ENCODE peak calls at places on chromosomes 2 and 18, in seven cellular contexts. M, F, B, C, X, J and Q are unnamed samples.

GRCh38 chr2:203164311-203164935 is 74.4 kb upstream of the CYP20A1 start:
- DNase-seq in M (no peak), F (no peak), B (no peak), C (no peak), X (no peak), J (no peak), Q (no peak)

GRCh38 chr2:48529189-48529588 is 765 bp upstream of the STON1 start:
- DNase-seq in M (peak), F (peak), B (no peak), C (no peak), X (peak), J (no peak), Q (no peak)

GRCh38 chr2:66899648-66900047 is 464.7 kb downstream of the MEIS1 start:
- DNase-seq in M (no peak), F (no peak), B (no peak), C (no peak), X (no peak), J (no peak), Q (no peak)

GRCh38 chr2:85445316-85446295 is 27.1 kb downstream of the SH2D6 start:
- DNase-seq in M (peak), F (peak), B (no peak), C (no peak), X (peak), J (no peak), Q (no peak)

GRCh38 chr2:128770143-128771080 is 451.7 kb upstream of the HS6ST1 start:
- DNase-seq in M (no peak), F (no peak), B (no peak), C (no peak), X (no peak), J (no peak), Q (no peak)

GRCh38 chr2:216774620-216775019 is 79.3 kb upstream of the IGFBP5 start:
- DNase-seq in M (no peak), F (peak), B (no peak), C (no peak), X (no peak), J (no peak), Q (no peak)

GRCh38 chr2:203170502-203170901 is 68.3 kb upstream of the CYP20A1 start:
- DNase-seq in M (no peak), F (no peak), B (no peak), C (no peak), X (no peak), J (no peak), Q (no peak)

GRCh38 chr2:38708900-38709321 is 42.2 kb downstream of the SRSF7 start:
- DNase-seq in M (no peak), F (no peak), B (no peak), C (no peak), X (no peak), J (no peak), Q (no peak)

GRCh38 chr2:148259674-148260073 is 238.8 kb downstream of the MBD5 start:
- DNase-seq in M (no peak), F (no peak), B (no peak), C (no peak), X (peak), J (peak), Q (no peak)

GRCh38 chr18:49728542-49728941 is 84.8 kb downstream of the ACAA2 start:
- DNase-seq in M (peak), F (peak), B (no peak), C (peak), X (peak), J (peak), Q (no peak)

GRCh38 chr2:12964904-12965539 is 248.3 kb downstream of the TRIB2 start:
- DNase-seq in M (no peak), F (no peak), B (no peak), C (no peak), X (peak), J (no peak), Q (no peak)

GRCh38 chr2:122627388-122627787 is 871.9 kb downstream of the TSN start:
- DNase-seq in M (no peak), F (no peak), B (no peak), C (no peak), X (no peak), J (no peak), Q (no peak)

GRCh38 chr18:47247036-47247832 is 4.2 kb downstream of the SKOR2 start:
- DNase-seq in M (no peak), F (no peak), B (no peak), C (no peak), X (no peak), J (no peak), Q (no peak)

GRCh38 chr18:22169011-22169888 is at the start of gene GATA6:
- DNase-seq in M (peak), F (peak), B (peak), C (peak), X (peak), J (peak), Q (no peak)

GRCh38 chr2:175576270-175576669 is 394.8 kb upstream of the ATP5MC3 start:
- DNase-seq in M (no peak), F (no peak), B (no peak), C (no peak), X (no peak), J (no peak), Q (no peak)

GRCh38 chr2:127515383-127515915 is 10.8 kb downstream of the IWS1 start:
- DNase-seq in M (no peak), F (no peak), B (no peak), C (no peak), X (no peak), J (no peak), Q (peak)

GRCh38 chr2:160417745-160418397 is 75.7 kb downstream of the RBMS1 start:
- DNase-seq in M (no peak), F (peak), B (no peak), C (peak), X (no peak), J (no peak), Q (no peak)

GRCh38 chr2:105384861-105385260 is 14.0 kb downstream of the FHL2 start:
- DNase-seq in M (no peak), F (no peak), B (no peak), C (no peak), X (no peak), J (no peak), Q (no peak)